ENCODE peak calls at places on chromosome 19, in ten cellular contexts. A is heart left ventricle; H is right atrium auricular region; E is astrocyte; R is neural progenitor cell; O is A673; X is pancreas; L is body of pancreas; U is tibial artery; Z is naive thymus-derived CD4-positive, alpha-beta T cell. I is an unnamed sample.

GRCh38 chr19:51808333-51808986 is 13.5 kb downstream of the FPR3 start:
- DNase-seq in U (no peak), R (no peak), O (peak; percentile 79), A (no peak), H (no peak), L (no peak), Z (no peak), E (no peak), X (no peak), I (no peak)

GRCh38 chr19:14181906-14182305 is 24.1 kb downstream of the ADGRL1 start:
- DNase-seq in A (no peak), H (no peak), E (no peak), R (no peak), U (no peak), X (no peak), L (no peak), Z (no peak), O (no peak), I (no peak)

GRCh38 chr19:36246006-36246391 is 31.1 kb downstream of the ZNF146 start:
- DNase-seq in E (no peak), O (no peak), Z (no peak), L (no peak), A (no peak), U (no peak), R (no peak), H (no peak), X (no peak), I (no peak)

GRCh38 chr19:50580970-50581636 is 12.9 kb upstream of the LRRC4B start:
- DNase-seq in U (no peak), X (no peak), A (no peak), Z (no peak), L (no peak), E (no peak), H (no peak), O (no peak), R (no peak), I (no peak)

GRCh38 chr19:548841-549830 is 5.3 kb downstream of the GZMM start:
- DNase-seq in R (no peak), X (no peak), E (no peak), O (no peak), U (no peak), A (peak; percentile 61), H (no peak), L (no peak), Z (no peak), I (no peak)

GRCh38 chr19:10748924-10749434 is 31.1 kb downstream of the DNM2 start:
- DNase-seq in E (peak; percentile 22), H (no peak), R (no peak), A (no peak), Z (no peak), X (peak; percentile 82), U (no peak), O (no peak), L (peak; percentile 91), I (peak; percentile 39)

GRCh38 chr19:21134934-21135366 is 6.9 kb upstream of the ZNF431 start:
- DNase-seq in U (no peak), H (no peak), A (no peak), Z (no peak), E (no peak), L (no peak), O (no peak), X (no peak), R (no peak), I (no peak)

GRCh38 chr19:42467437-42467760 is 24.7 kb upstream of the CXCL17 start:
- DNase-seq in L (no peak), H (no peak), U (no peak), E (no peak), A (no peak), O (peak; percentile 27), R (no peak), X (no peak), Z (no peak), I (no peak)

GRCh38 chr19:45995715-45996385 is 583 bp downstream of the CCDC61 start:
- DNase-seq in A (peak; percentile 8), X (no peak), Z (no peak), E (peak; percentile 51), U (no peak), L (no peak), R (no peak), O (no peak), H (no peak), I (no peak)

GRCh38 chr19:29483944-29484581 is 41.7 kb upstream of the VSTM2B start:
- DNase-seq in X (no peak), Z (no peak), O (no peak), R (no peak), H (peak; percentile 52), A (no peak), E (no peak), U (peak; percentile 55), L (no peak), I (no peak)

GRCh38 chr19:29484876-29485275 is 40.9 kb upstream of the VSTM2B start:
- DNase-seq in H (peak; percentile 26), R (no peak), L (no peak), E (no peak), O (no peak), Z (no peak), A (no peak), X (no peak), U (no peak), I (no peak)

GRCh38 chr19:29485293-29485692 is 40.5 kb upstream of the VSTM2B start:
- DNase-seq in H (peak; percentile 40), R (no peak), U (peak; percentile 47), L (no peak), A (no peak), E (no peak), X (no peak), O (no peak), Z (no peak), I (no peak)

GRCh38 chr19:29489182-29489951 is 36.4 kb upstream of the VSTM2B start:
- DNase-seq in A (no peak), O (no peak), H (no peak), Z (no peak), R (no peak), L (no peak), E (no peak), X (no peak), U (peak; percentile 25), I (no peak)

DNA sequence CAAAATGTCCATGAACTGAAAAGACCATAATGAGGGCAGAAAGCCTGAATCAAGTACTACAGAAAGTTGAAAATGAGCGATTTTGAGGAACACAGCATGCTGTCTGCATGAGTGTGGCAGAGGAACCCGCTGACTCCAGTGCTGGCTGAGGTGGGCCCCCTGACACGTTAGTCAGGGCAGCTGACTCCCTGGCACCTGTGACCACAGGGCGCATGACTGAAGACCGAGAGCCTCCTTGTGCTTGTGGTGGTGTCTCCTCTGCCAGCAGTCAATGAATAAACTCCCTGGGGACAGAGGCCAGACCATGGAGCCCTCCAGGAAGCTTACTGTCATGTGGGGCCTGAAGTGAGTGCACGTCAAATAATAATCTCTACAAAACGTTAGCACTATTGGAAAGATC is 38.4 kb upstream of the VSTM2B start:
- DNase-seq in O (no peak), R (no peak), E (no peak), H (peak; percentile 47), A (no peak), Z (no peak), L (no peak), X (no peak), U (no peak), I (no peak)
- H3K27ac ChIP-seq in O (no peak overlapping the region), R (no peak overlapping the region), E (no peak overlapping the region), H (no peak overlapping the region), A (no peak overlapping the region), Z (no peak overlapping the region), L (no peak overlapping the region), X (no peak overlapping the region), U (no peak overlapping the region), I (no peak overlapping the region)

GRCh38 chr19:17266589-17266974 is 661 bp upstream of the BABAM1 start:
- DNase-seq in U (no peak), E (no peak), Z (no peak), O (no peak), H (no peak), X (no peak), A (no peak), R (peak; percentile 41), L (no peak), I (no peak)

GRCh38 chr19:17264641-17264979 is at the start of gene USHBP1:
- DNase-seq in Z (no peak), R (no peak), A (no peak), O (no peak), L (no peak), H (no peak), E (no peak), X (no peak), U (no peak), I (peak; percentile 60)

GRCh38 chr19:17266026-17266425 is 1.2 kb upstream of the BABAM1 start:
- DNase-seq in Z (no peak), E (no peak), O (no peak), U (no peak), X (no peak), R (no peak), A (no peak), H (no peak), L (no peak), I (no peak)

GRCh38 chr19:17262557-17262956 is 2.0 kb downstream of the USHBP1 start:
- DNase-seq in E (no peak), R (no peak), O (no peak), U (no peak), X (no peak), H (no peak), L (no peak), Z (no peak), A (no peak), I (no peak)

GRCh38 chr19:17263712-17264640 is 569 bp downstream of the USHBP1 start:
- DNase-seq in L (no peak), U (no peak), A (no peak), Z (no peak), R (no peak), X (no peak), H (no peak), E (no peak), O (no peak), I (no peak)
- H3K4me3 ChIP-seq in L (no peak overlapping the region), U (peak overlapping the region; percentile 13), A (peak overlapping the region; percentile 58), Z (no peak overlapping the region), R (no peak overlapping the region), X (no peak overlapping the region), H (peak overlapping the region; percentile 49), E (no peak overlapping the region), O (no peak overlapping the region), I (peak overlapping the region; percentile 52)

GRCh38 chr19:13118424-13119193 is 545 bp downstream of the NACC1 start:
- DNase-seq in A (peak; percentile 68), E (peak; percentile 30), X (peak; percentile 51), O (peak; percentile 44), R (peak; percentile 93), L (peak; percentile 45), U (no peak), Z (no peak), H (no peak), I (peak; percentile 74)
- H3K36me3 ChIP-seq in A (no peaks in the 10 kb centered on the region), E (peaks cover 3% of the 10 kb centered on the region), X (peaks cover 4% of the 10 kb centered on the region), O (peaks cover 15% of the 10 kb centered on the region), R (no peaks in the 10 kb centered on the region), L (no peaks in the 10 kb centered on the region), U (peaks cover 16% of the 10 kb centered on the region), Z (no peaks in the 10 kb centered on the region), H (peaks cover 1% of the 10 kb centered on the region), I (peaks cover 18% of the 10 kb centered on the region)

GRCh38 chr19:6458695-6459355 is 767 bp downstream of the SLC25A23 start:
- DNase-seq in Z (no peak), A (no peak), H (no peak), E (no peak), R (peak; percentile 11), X (peak; percentile 21), O (no peak), L (peak; percentile 23), U (peak; percentile 67), I (no peak)
- H3K27ac ChIP-seq in Z (peak overlapping the region; percentile 83), A (no peak overlapping the region), H (peak overlapping the region; percentile 81), E (no peak overlapping the region), R (no peak overlapping the region), X (no peak overlapping the region), O (peak overlapping the region; percentile 64), L (peak overlapping the region; percentile 45), U (peak overlapping the region; percentile 73), I (peak overlapping the region; percentile 72)

I was measured in psoas muscle.